ENCODE peak calls at places on chromosomes 7 and 10, in eight cellular contexts. A is uterus, N is A549, Q is transverse colon, H is tibial artery, J is BJ, I is AG10803, D is HCT116. Z is an unnamed sample.

GRCh38 chr7:82559203-82559805 is 115.7 kb upstream of the CACNA2D1 start:
- DNase-seq in A (no peak), N (peak), Q (peak), H (no peak), J (no peak), I (no peak), D (no peak), Z (no peak)

GRCh38 chr7:102415685-102416225 is 17.6 kb upstream of the ORAI2 start:
- DNase-seq in A (no peak), N (no peak), Q (peak), H (no peak), J (no peak), I (no peak), D (no peak), Z (no peak)

GRCh38 chr10:29297678-29298077 is 8.8 kb downstream of the LYZL1 start:
- DNase-seq in A (no peak), N (no peak), Q (no peak), H (no peak), J (no peak), I (no peak), D (peak), Z (no peak)

GRCh38 chr7:44897299-44897698 is 12.0 kb upstream of the PURB start:
- DNase-seq in A (no peak), N (no peak), Q (no peak), H (no peak), J (no peak), I (peak), D (no peak), Z (no peak)

GRCh38 chr10:126270116-126270515 is 118.2 kb downstream of the ADAM12 start:
- DNase-seq in A (no peak), N (no peak), Q (no peak), H (no peak), J (no peak), I (peak), D (no peak), Z (no peak)

GRCh38 chr10:34045571-34046190 is 711.2 kb upstream of the NRP1 start:
- DNase-seq in A (no peak), N (no peak), Q (no peak), H (no peak), J (no peak), I (peak), D (no peak), Z (no peak)

GRCh38 chr10:73248259-73248724 is 1.2 kb upstream of the DNAJC9 start:
- DNase-seq in A (no peak), N (no peak), Q (no peak), H (no peak), J (no peak), I (no peak), D (no peak), Z (no peak)

GRCh38 chr10:102410427-102411073 is 8.0 kb downstream of the PSD start:
- DNase-seq in A (peak), N (no peak), Q (no peak), H (no peak), J (no peak), I (no peak), D (no peak), Z (no peak)

GRCh38 chr7:41492603-41493002 is 210.3 kb downstream of the INHBA start:
- DNase-seq in A (no peak), N (no peak), Q (no peak), H (no peak), J (no peak), I (no peak), D (no peak), Z (no peak)

GRCh38 chr10:22803201-22803895 is 89.0 kb upstream of the PIP4K2A start:
- DNase-seq in A (no peak), N (no peak), Q (no peak), H (no peak), J (no peak), I (peak), D (no peak), Z (peak)

GRCh38 chr10:44958897-44959242 is 732 bp upstream of the RASSF4 start:
- DNase-seq in A (no peak), N (no peak), Q (no peak), H (no peak), J (no peak), I (no peak), D (no peak), Z (no peak)

GRCh38 chr10:24513155-24513554 is 210.5 kb downstream of the ARHGAP21 start:
- DNase-seq in A (no peak), N (no peak), Q (no peak), H (no peak), J (no peak), I (peak), D (no peak), Z (peak)

GRCh38 chr10:129365767-129366400 is 101.2 kb upstream of the MGMT start:
- DNase-seq in A (no peak), N (no peak), Q (no peak), H (no peak), J (no peak), I (no peak), D (peak), Z (no peak)

GRCh38 chr10:4051011-4051407 is 266.0 kb upstream of the KLF6 start:
- DNase-seq in A (peak), N (no peak), Q (no peak), H (peak), J (no peak), I (peak), D (no peak), Z (no peak)

GRCh38 chr10:112562803-112563663 is 116.0 kb downstream of the VTI1A start:
- DNase-seq in A (no peak), N (no peak), Q (no peak), H (no peak), J (no peak), I (no peak), D (no peak), Z (no peak)

GRCh38 chr10:28533571-28534304 is 820 bp downstream of the WAC start:
- DNase-seq in A (peak), N (peak), Q (peak), H (peak), J (no peak), I (peak), D (no peak), Z (no peak)

GRCh38 chr10:73785721-73786511 is 510 bp downstream of the ZSWIM8 start:
- DNase-seq in A (no peak), N (no peak), Q (peak), H (peak), J (no peak), I (peak), D (no peak), Z (no peak)

GRCh38 chr7:94087664-94088352 is 83.7 kb upstream of the BET1 start:
- DNase-seq in A (peak), N (peak), Q (peak), H (no peak), J (no peak), I (peak), D (peak), Z (peak)

DNA sequence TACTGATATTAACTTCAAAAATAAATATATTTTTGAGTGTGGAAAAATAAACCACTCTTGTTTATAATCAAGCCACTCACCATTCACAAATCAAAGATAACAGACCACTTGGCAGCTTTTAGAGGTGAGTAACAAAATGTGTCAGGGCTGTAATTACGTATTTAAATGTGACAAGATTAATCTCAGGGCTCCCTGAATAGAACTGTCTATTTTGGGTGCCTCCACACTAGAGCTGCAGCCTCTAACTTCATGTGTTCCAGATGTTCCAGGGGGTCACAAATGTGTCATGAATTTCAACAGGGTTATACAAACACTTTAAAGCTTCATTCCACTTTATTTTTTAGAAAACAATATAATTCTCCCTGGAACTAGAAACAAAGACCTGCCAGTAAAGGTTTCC is 41.7 kb upstream of the TRIL start:
- DNase-seq in A (no peak), N (no peak), Q (no peak), H (no peak), J (no peak), I (no peak), D (no peak), Z (no peak)
- TF ChIP-seq CTCF in A (no peak), N (no peak), Q (no peak), H (no peak), J (no peak), I (no peak), D (no peak), Z (no peak)

GRCh38 chr7:2759736-2760097 is 71.7 kb downstream of the AMZ1 start:
- DNase-seq in A (no peak), N (no peak), Q (no peak), H (no peak), J (no peak), I (no peak), D (no peak), Z (no peak)
- H3K4me3 ChIP-seq in A (no peak), N (no peak), Q (no peak), H (peak), J (no peak), I (no peak), D (no peak), Z (no peak)

DNA sequence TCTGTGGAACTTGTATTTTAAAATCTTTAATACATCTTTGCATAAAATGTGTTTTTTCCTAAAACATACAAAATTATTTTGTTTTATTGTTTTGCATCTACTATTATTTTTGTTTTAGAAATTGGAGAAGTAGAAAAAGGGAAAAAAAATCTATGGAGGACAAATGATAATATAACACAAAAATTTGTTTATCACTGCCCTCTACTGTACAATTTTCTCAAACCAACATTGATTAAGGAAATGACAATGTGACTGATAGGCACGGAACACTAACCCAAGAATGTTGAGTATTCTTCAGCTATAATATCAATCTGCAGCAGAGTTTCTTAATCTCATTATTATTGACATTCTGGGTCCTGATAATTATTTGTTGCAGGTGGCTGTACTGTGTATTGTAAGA is 9.5 kb upstream of the ING3 start:
- DNase-seq in A (no peak), N (no peak), Q (no peak), H (no peak), J (no peak), I (no peak), D (peak), Z (no peak)
- TF ChIP-seq CTCF in A (no peak), N (peak), Q (peak), H (peak), J (peak), I (peak), D (peak), Z (no peak)

GRCh38 chr7:26208040-26208439 is 6.5 kb downstream of the CBX3 start:
- DNase-seq in A (no peak), N (no peak), Q (no peak), H (no peak), J (no peak), I (no peak), D (no peak), Z (no peak)
- H3K4me3 ChIP-seq in A (no peak), N (no peak), Q (no peak), H (no peak), J (no peak), I (no peak), D (no peak), Z (no peak)